ENCODE peak calls at places on chromosomes 13 and 19, in five cellular contexts. V is PC-9; S is heart right ventricle; X is stimulated activated CD8-positive, alpha-beta memory T cell treated with anti-CD3 and anti-CD28 coated beads, Interleukin-2, amount 100 ng/mL, for 48 hours; J is activated CD4-positive, alpha-beta T cell treated with anti-CD3 and anti-CD28 coated beads for 24 hours. O is an unnamed sample.

GRCh38 chr19:13132471-13133166 is 14.6 kb downstream of the NACC1 start:
- DNase-seq in J (no peak), S (no peak), V (peak), X (peak), O (no peak)

GRCh38 chr13:109088101-109088500 is 458.7 kb downstream of the MYO16 start:
- DNase-seq in S (no peak), X (no peak), V (no peak), J (no peak), O (no peak)

GRCh38 chr13:33180009-33180804 is 105.3 kb downstream of the STARD13 start:
- DNase-seq in J (no peak), V (no peak), X (no peak), S (no peak), O (no peak)

GRCh38 chr13:98535501-98536357 is 41.2 kb downstream of the STK24 start:
- DNase-seq in J (no peak), X (no peak), V (peak), S (no peak), O (no peak)

GRCh38 chr13:41766439-41766838 is 194.5 kb downstream of the VWA8 start:
- DNase-seq in V (no peak), J (no peak), X (no peak), S (no peak), O (no peak)

GRCh38 chr19:35118268-35119026 is 2.8 kb downstream of the FXYD3 start:
- DNase-seq in V (peak), S (no peak), X (no peak), J (no peak), O (no peak)

GRCh38 chr19:27741236-27741635 is 1471.7 kb downstream of the UQCRFS1 start:
- DNase-seq in S (no peak), V (no peak), J (no peak), X (no peak), O (no peak)

GRCh38 chr19:29665826-29666633 is 769 bp downstream of the PLEKHF1 start:
- DNase-seq in J (no peak), V (peak), X (no peak), S (peak), O (no peak)

GRCh38 chr13:66700336-66700735 is 529.8 kb downstream of the PCDH9 start:
- DNase-seq in J (no peak), S (no peak), X (no peak), V (no peak), O (no peak)

GRCh38 chr13:114229486-114229885 is 5.2 kb upstream of the CDC16 start:
- DNase-seq in V (no peak), X (no peak), J (no peak), S (no peak), O (no peak)

GRCh38 chr19:47436712-47437401 is 17.5 kb upstream of the MEIS3 start:
- DNase-seq in X (peak), S (peak), J (peak), V (peak), O (peak)

GRCh38 chr13:31765441-31765840 is 26.1 kb downstream of the RXFP2 start:
- DNase-seq in V (no peak), J (no peak), S (no peak), X (no peak), O (no peak)

GRCh38 chr19:46697142-46697960 is 19.6 kb downstream of the PRKD2 start:
- DNase-seq in X (no peak), V (no peak), S (peak), J (no peak), O (peak)

GRCh38 chr19:49872245-49873148 is 4.7 kb downstream of the AKT1S1 start:
- DNase-seq in S (no peak), V (no peak), J (no peak), X (no peak), O (no peak)

GRCh38 chr13:42056585-42056984 is 8.1 kb downstream of the DGKH start:
- DNase-seq in X (no peak), J (no peak), V (no peak), S (no peak), O (no peak)

GRCh38 chr13:78657699-78658629 is 991 bp downstream of the OBI1 start:
- DNase-seq in V (peak), S (no peak), X (no peak), J (no peak), O (no peak)

GRCh38 chr13:47112205-47112896 is 215.5 kb upstream of the HTR2A start:
- DNase-seq in S (no peak), V (no peak), X (no peak), J (no peak), O (no peak)

GRCh38 chr13:27917121-27917947 is 2.5 kb upstream of the PDX1 start:
- DNase-seq in J (no peak), X (no peak), V (no peak), S (no peak), O (no peak)

GRCh38 chr13:66359910-66360552 is 870.1 kb downstream of the PCDH9 start:
- DNase-seq in S (no peak), X (no peak), J (no peak), V (no peak), O (no peak)

GRCh38 chr13:97266734-97267417 is 44.7 kb downstream of the MBNL2 start:
- DNase-seq in S (no peak), V (no peak), J (no peak), X (no peak), O (no peak)